ENCODE peak calls at places on chromosomes 16 and 17, in seven cellular contexts. W is activated CD4-positive, alpha-beta T cell treated with anti-CD3 and anti-CD28 coated beads, Interleukin-2, amount 10 ng/mL, durations not matched to agents 7 days and 5 days; X is nephron progenitor cell; V is NCI-H510A treated with DMSO at 0.1 percent for 48 hours; G is RWPE1; L is ovary; C is heart left ventricle. U is an unnamed sample.

GRCh38 chr16:56753410-56753809 is 23.5 kb downstream of the NUP93 start:
- DNase-seq in W (no peak), X (no peak), V (no peak), G (peak), L (no peak), C (no peak), U (no peak)

GRCh38 chr16:8796469-8797363 is 723 bp downstream of the TMEM186 start:
- DNase-seq in W (no peak), X (no peak), V (no peak), G (no peak), L (no peak), C (no peak), U (no peak)

GRCh38 chr17:49604314-49604869 is 28.7 kb downstream of the NXPH3 start:
- DNase-seq in W (no peak), X (no peak), V (no peak), G (no peak), L (no peak), C (no peak), U (no peak)

GRCh38 chr17:19621697-19622096 is 26.9 kb upstream of the ALDH3A2 start:
- DNase-seq in W (no peak), X (no peak), V (no peak), G (no peak), L (no peak), C (no peak), U (no peak)

GRCh38 chr17:57084802-57085447 is at the start of gene AKAP1:
- DNase-seq in W (peak), X (peak), V (peak), G (peak), L (peak), C (peak), U (peak)

GRCh38 chr16:11621920-11622651 is 35.4 kb upstream of the LITAF start:
- DNase-seq in W (peak), X (peak), V (no peak), G (no peak), L (no peak), C (no peak), U (peak)

GRCh38 chr17:31596382-31597323 is 205.2 kb downstream of the RAB11FIP4 start:
- DNase-seq in W (no peak), X (no peak), V (no peak), G (peak), L (no peak), C (peak), U (peak)

GRCh38 chr16:49739381-49739780 is 116.5 kb downstream of the ZNF423 start:
- DNase-seq in W (no peak), X (peak), V (no peak), G (no peak), L (no peak), C (no peak), U (no peak)

GRCh38 chr17:6455321-6455705 is 11.1 kb downstream of the PIMREG start:
- DNase-seq in W (peak), X (peak), V (peak), G (no peak), L (peak), C (peak), U (no peak)

GRCh38 chr16:81237282-81237681 is 1.2 kb upstream of the BCO1 start:
- DNase-seq in W (no peak), X (no peak), V (no peak), G (no peak), L (no peak), C (peak), U (no peak)

GRCh38 chr16:1497014-1497598 is 3.9 kb downstream of the TELO2 start:
- DNase-seq in W (no peak), X (no peak), V (no peak), G (no peak), L (no peak), C (no peak), U (no peak)

GRCh38 chr17:45976755-45977505 is 22.1 kb upstream of the STH start:
- DNase-seq in W (no peak), X (no peak), V (no peak), G (no peak), L (no peak), C (no peak), U (no peak)

GRCh38 chr17:41655611-41656111 is 31.3 kb upstream of the KRT17 start:
- DNase-seq in W (no peak), X (peak), V (peak), G (peak), L (peak), C (no peak), U (no peak)

GRCh38 chr17:81647640-81648012 is 8.7 kb downstream of the PDE6G start:
- DNase-seq in W (no peak), X (no peak), V (no peak), G (no peak), L (no peak), C (no peak), U (no peak)

U was measured in sciatic nerve.